ENCODE peak calls at places on chromosomes 5 and 9, in ten cellular contexts. O, H, S, N, M, D, V, B, J and E are unnamed samples.

GRCh38 chr9:78781681-78782080 is 484.8 kb downstream of the PSAT1 start:
- DNase-seq in O (no peak), H (peak; percentile 30), S (no peak), N (no peak), M (no peak), D (peak; percentile 3), V (peak; percentile 5), B (no peak), J (peak; percentile 57), E (no peak)

GRCh38 chr9:130872912-130873503 is 23.6 kb downstream of the QRFP start:
- DNase-seq in O (no peak), H (no peak), S (no peak), N (peak; percentile 85), M (no peak), D (no peak), V (no peak), B (peak; percentile 86), J (no peak), E (no peak)

GRCh38 chr5:175821790-175822211 is 49.6 kb upstream of the CPLX2 start:
- DNase-seq in O (no peak), H (no peak), S (no peak), N (no peak), M (no peak), D (no peak), V (peak; percentile 55), B (no peak), J (no peak), E (no peak)

GRCh38 chr5:175743676-175744210 is 85.9 kb downstream of the HRH2 start:
- DNase-seq in O (peak; percentile 4), H (peak; percentile 7), S (peak; percentile 6), N (no peak), M (no peak), D (peak; percentile 4), V (peak; percentile 31), B (no peak), J (no peak), E (peak; percentile 13)

GRCh38 chr5:39588176-39588575 is 163.4 kb upstream of the DAB2 start:
- DNase-seq in O (no peak), H (no peak), S (no peak), N (no peak), M (no peak), D (no peak), V (no peak), B (no peak), J (no peak), E (no peak)

GRCh38 chr5:78797945-78798731 is 149.6 kb upstream of the LHFPL2 start:
- DNase-seq in O (peak; percentile 64), H (no peak), S (peak; percentile 62), N (no peak), M (no peak), D (no peak), V (no peak), B (no peak), J (no peak), E (no peak)

GRCh38 chr5:15691536-15691935 is 191.6 kb downstream of the FBXL7 start:
- DNase-seq in O (no peak), H (peak; percentile 60), S (no peak), N (no peak), M (no peak), D (no peak), V (no peak), B (no peak), J (no peak), E (peak; percentile 84)

GRCh38 chr9:133917407-133917806 is 74.7 kb downstream of the VAV2 start:
- DNase-seq in O (no peak), H (no peak), S (no peak), N (no peak), M (no peak), D (no peak), V (no peak), B (no peak), J (no peak), E (no peak)

GRCh38 chr5:80291776-80292175 is 28.0 kb upstream of the SPZ1 start:
- DNase-seq in O (no peak), H (no peak), S (no peak), N (no peak), M (no peak), D (no peak), V (no peak), B (no peak), J (no peak), E (no peak)

GRCh38 chr5:101728933-101729332 is 567.2 kb downstream of the SLCO4C1 start:
- DNase-seq in O (peak; percentile 1), H (no peak), S (no peak), N (no peak), M (no peak), D (no peak), V (peak; percentile 15), B (no peak), J (peak; percentile 22), E (peak; percentile 1)

GRCh38 chr9:18942801-18943200 is 90.2 kb downstream of the SAXO1 start:
- DNase-seq in O (no peak), H (no peak), S (no peak), N (no peak), M (no peak), D (no peak), V (no peak), B (no peak), J (no peak), E (no peak)

GRCh38 chr5:81303563-81303962 is 2.2 kb downstream of the ZCCHC9 start:
- DNase-seq in O (peak; percentile 25), H (peak; percentile 94), S (peak; percentile 35), N (no peak), M (no peak), D (peak; percentile 65), V (no peak), B (no peak), J (peak; percentile 91), E (peak; percentile 88)

GRCh38 chr5:175629793-175630192 is 28.1 kb upstream of the HRH2 start:
- DNase-seq in O (no peak), H (no peak), S (no peak), N (no peak), M (no peak), D (no peak), V (peak; percentile 18), B (no peak), J (no peak), E (no peak)

GRCh38 chr9:127910613-127911205 is 6.1 kb downstream of the ST6GALNAC4 start:
- DNase-seq in O (peak; percentile 50), H (peak; percentile 47), S (peak; percentile 34), N (no peak), M (no peak), D (no peak), V (peak; percentile 64), B (peak; percentile 47), J (peak; percentile 35), E (peak; percentile 58)

GRCh38 chr5:167763772-167764171 is 527.7 kb upstream of the WWC1 start:
- DNase-seq in O (peak; percentile 54), H (peak; percentile 38), S (peak; percentile 59), N (no peak), M (no peak), D (no peak), V (no peak), B (no peak), J (peak; percentile 96), E (no peak)

GRCh38 chr5:77006124-77006523 is 24.1 kb upstream of the AGGF1 start:
- DNase-seq in O (no peak), H (no peak), S (no peak), N (no peak), M (no peak), D (no peak), V (no peak), B (no peak), J (no peak), E (no peak)
- TF ChIP-seq CTCF in O (no peak), H (no peak), S (no peak), N (no peak), M (no peak), D (no peak), V (no peak), B (no peak), J (no peak), E (no peak)

GRCh38 chr5:124952079-124952478 is 205.6 kb upstream of the ZNF608 start:
- DNase-seq in O (no peak), H (peak; percentile 38), S (no peak), N (no peak), M (peak; percentile 69), D (peak; percentile 12), V (no peak), B (peak; percentile 57), J (no peak), E (peak; percentile 48)
- H3K4me3 ChIP-seq in O (no peak overlapping the region), H (no peak overlapping the region), S (no peak overlapping the region), N (no peak overlapping the region), M (peak overlapping the region; percentile 18), D (no peak overlapping the region), V (no peak overlapping the region), B (no peak overlapping the region), J (no peak overlapping the region), E (no peak overlapping the region)

DNA sequence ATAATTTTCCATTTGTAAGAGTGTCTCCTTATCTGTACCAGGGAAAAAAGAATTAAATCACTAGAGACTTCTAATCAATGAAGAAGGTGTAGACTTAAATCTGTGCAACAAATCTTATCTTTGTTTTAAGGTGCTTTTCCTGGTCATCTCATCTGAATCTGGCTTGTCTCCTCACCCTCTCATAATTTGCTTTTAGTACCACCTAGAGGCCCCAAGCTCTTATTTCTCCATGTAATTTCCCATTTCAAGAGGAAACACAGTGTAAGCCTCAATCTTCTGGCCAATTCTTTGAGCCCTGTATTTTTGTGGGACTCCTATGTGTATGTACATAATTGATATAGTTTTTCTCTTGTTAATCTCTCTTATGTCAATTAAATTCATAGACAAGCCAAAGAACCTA is 1975.3 kb upstream of the CDH6 start:
- DNase-seq in O (no peak), H (no peak), S (no peak), N (no peak), M (no peak), D (no peak), V (peak; percentile 20), B (no peak), J (no peak), E (no peak)
- TF ChIP-seq CTCF in O (no peak), H (no peak), S (no peak), N (no peak), M (no peak), D (no peak), V (no peak), B (no peak), J (no peak), E (no peak)

GRCh38 chr5:32030686-32031478 is 143.2 kb downstream of the GOLPH3 start:
- DNase-seq in O (no peak), H (peak; percentile 32), S (peak; percentile 36), N (no peak), M (no peak), D (no peak), V (no peak), B (no peak), J (peak; percentile 70), E (peak; percentile 15)

GRCh38 chr5:32030226-32030625 is 143.9 kb downstream of the GOLPH3 start:
- DNase-seq in O (no peak), H (no peak), S (no peak), N (no peak), M (no peak), D (no peak), V (no peak), B (no peak), J (no peak), E (no peak)

GRCh38 chr5:32029291-32029690 is 144.8 kb downstream of the GOLPH3 start:
- DNase-seq in O (no peak), H (peak; percentile 18), S (no peak), N (no peak), M (no peak), D (no peak), V (no peak), B (no peak), J (peak; percentile 44), E (no peak)

GRCh38 chr5:32027093-32027716 is 146.9 kb downstream of the GOLPH3 start:
- DNase-seq in O (no peak), H (no peak), S (no peak), N (no peak), M (no peak), D (no peak), V (no peak), B (no peak), J (no peak), E (peak; percentile 12)

GRCh38 chr5:32027717-32028321 is 146.3 kb downstream of the GOLPH3 start:
- DNase-seq in O (peak; percentile 98), H (peak; percentile 97), S (peak; percentile 100), N (peak; percentile 88), M (no peak), D (peak; percentile 98), V (peak; percentile 73), B (peak; percentile 35), J (peak; percentile 96), E (peak; percentile 99)
- H3K4me3 ChIP-seq in O (peak overlapping the region; percentile 18), H (peak overlapping the region; percentile 1), S (peak overlapping the region; percentile 29), N (no peak overlapping the region), M (no peak overlapping the region), D (peak overlapping the region; percentile 24), V (no peak overlapping the region), B (no peak overlapping the region), J (no peak overlapping the region), E (no peak overlapping the region)